ENCODE peak calls at places on chromosomes 11 and 22, in nine cellular contexts. E is NCI-H1417 treated with DMSO at 0.1 percent for 48 hours; H is stimulated activated CD8-positive, alpha-beta memory T cell treated with anti-CD3 and anti-CD28 coated beads, Interleukin-15, amount 100 ng/mL, for 24 hours; D is posterior cingulate gyrus; P is T-helper 2 cell; A is NCI-H524 treated with DMSO at 0.1 percent for 48 hours; R is NCI-H1694; K is stimulated activated CD4-positive, alpha-beta T cell treated with anti-CD3 and anti-CD28 coated beads, Interleukin-12 subunit alpha, Interleukin-12 subunit beta, amount 100 ng/mL, for 24 hours; F is cerebellum. B is an unnamed sample.

GRCh38 chr22:17201285-17201945 is 17.8 kb downstream of the ADA2 start:
- DNase-seq in E (no peak), H (no peak), D (no peak), P (no peak), A (no peak), R (no peak), K (no peak), F (no peak), B (no peak)

GRCh38 chr11:35151241-35151640 is 12.3 kb downstream of the CD44 start:
- DNase-seq in E (no peak), H (no peak), D (no peak), P (no peak), A (no peak), R (no peak), K (no peak), F (no peak), B (no peak)

GRCh38 chr11:102120006-102120405 is 9.8 kb downstream of the YAP1 start:
- DNase-seq in E (no peak), H (no peak), D (no peak), P (no peak), A (no peak), R (no peak), K (no peak), F (no peak), B (no peak)

GRCh38 chr22:49353185-49353584 is 474.5 kb downstream of the BRD1 start:
- DNase-seq in E (no peak), H (no peak), D (no peak), P (no peak), A (no peak), R (no peak), K (no peak), F (no peak), B (no peak)

GRCh38 chr11:36059660-36060059 is 115.8 kb downstream of the LDLRAD3 start:
- DNase-seq in E (no peak), H (no peak), D (no peak), P (no peak), A (no peak), R (no peak), K (no peak), F (no peak), B (no peak)

GRCh38 chr22:23070418-23071162 is at the start of gene GNAZ:
- DNase-seq in E (no peak), H (no peak), D (no peak), P (no peak), A (no peak), R (no peak), K (no peak), F (no peak), B (no peak)

GRCh38 chr22:37898441-37899181 is 7.5 kb upstream of the MICALL1 start:
- DNase-seq in E (no peak), H (no peak), D (peak), P (no peak), A (no peak), R (no peak), K (no peak), F (no peak), B (no peak)

GRCh38 chr11:112780351-112781043 is 180.7 kb upstream of the NCAM1 start:
- DNase-seq in E (no peak), H (no peak), D (peak), P (no peak), A (no peak), R (no peak), K (no peak), F (peak), B (no peak)

GRCh38 chr22:17753401-17753989 is 20.8 kb downstream of the BID start:
- DNase-seq in E (no peak), H (no peak), D (no peak), P (no peak), A (no peak), R (no peak), K (no peak), F (no peak), B (peak)

GRCh38 chr11:134391170-134391569 is 20.9 kb downstream of the B3GAT1 start:
- DNase-seq in E (no peak), H (no peak), D (no peak), P (no peak), A (no peak), R (no peak), K (no peak), F (no peak), B (no peak)

GRCh38 chr11:12724301-12725046 is 50.3 kb downstream of the TEAD1 start:
- DNase-seq in E (peak), H (no peak), D (no peak), P (no peak), A (no peak), R (no peak), K (no peak), F (no peak), B (peak)

GRCh38 chr11:19092342-19092741 is 24.6 kb upstream of the ZDHHC13 start:
- DNase-seq in E (no peak), H (no peak), D (no peak), P (no peak), A (no peak), R (no peak), K (no peak), F (no peak), B (no peak)

GRCh38 chr11:44899959-44900358 is 50.7 kb downstream of the TP53I11 start:
- DNase-seq in E (no peak), H (no peak), D (no peak), P (peak), A (no peak), R (no peak), K (peak), F (no peak), B (peak)

GRCh38 chr11:33384251-33384650 is 127.1 kb downstream of the HIPK3 start:
- DNase-seq in E (no peak), H (no peak), D (no peak), P (no peak), A (no peak), R (no peak), K (no peak), F (no peak), B (no peak)

B was measured in KBM-7.